ENCODE peak calls at places on chromosome 13, in four cellular contexts. Q is adipocyte, V is thoracic aorta, B is psoas muscle. W is an unnamed sample.

GRCh38 chr13:83815598-83815997 is 66.7 kb downstream of the SLITRK1 start:
- DNase-seq in V (no peak), B (no peak), Q (no peak), W (no peak)

GRCh38 chr13:97002581-97002980 is 8.3 kb upstream of the OXGR1 start:
- DNase-seq in Q (no peak), B (no peak), V (no peak), W (no peak)

GRCh38 chr13:113656831-113657671 is 947 bp downstream of the ATP4B start:
- DNase-seq in Q (no peak), B (peak; percentile 44), V (no peak), W (peak; percentile 9)

GRCh38 chr13:34935841-34936240 is 6.2 kb upstream of the NBEA start:
- DNase-seq in Q (no peak), V (no peak), B (no peak), W (no peak)

GRCh38 chr13:110070511-110071120 is 236.3 kb downstream of the COL4A1 start:
- DNase-seq in V (no peak), B (no peak), Q (peak; percentile 37), W (peak; percentile 43)

GRCh38 chr13:91647361-91647970 is 249.0 kb downstream of the GPC5 start:
- DNase-seq in V (no peak), Q (no peak), B (no peak), W (no peak)

GRCh38 chr13:99067160-99067985 is 89.5 kb upstream of the DOCK9 start:
- DNase-seq in B (no peak), Q (peak; percentile 48), V (no peak), W (no peak)

GRCh38 chr13:74443623-74444022 is 309.4 kb upstream of the KLF12 start:
- DNase-seq in B (no peak), Q (peak; percentile 75), V (no peak), W (no peak)

GRCh38 chr13:48979892-48980291 is 4.2 kb downstream of the FNDC3A start:
- DNase-seq in V (no peak), Q (no peak), B (no peak), W (no peak)

GRCh38 chr13:30796833-30797601 is 61.7 kb downstream of the ALOX5AP start:
- DNase-seq in V (no peak), Q (no peak), B (no peak), W (no peak)

GRCh38 chr13:101202590-101202989 is 213.7 kb downstream of the NALCN start:
- DNase-seq in V (no peak), B (no peak), Q (no peak), W (no peak)

GRCh38 chr13:97254809-97255208 is 32.7 kb downstream of the MBNL2 start:
- DNase-seq in V (no peak), B (no peak), Q (no peak), W (no peak)

GRCh38 chr13:59111711-59112110 is 1052.0 kb downstream of the DIAPH3 start:
- DNase-seq in V (no peak), Q (peak; percentile 65), B (no peak), W (no peak)

DNA sequence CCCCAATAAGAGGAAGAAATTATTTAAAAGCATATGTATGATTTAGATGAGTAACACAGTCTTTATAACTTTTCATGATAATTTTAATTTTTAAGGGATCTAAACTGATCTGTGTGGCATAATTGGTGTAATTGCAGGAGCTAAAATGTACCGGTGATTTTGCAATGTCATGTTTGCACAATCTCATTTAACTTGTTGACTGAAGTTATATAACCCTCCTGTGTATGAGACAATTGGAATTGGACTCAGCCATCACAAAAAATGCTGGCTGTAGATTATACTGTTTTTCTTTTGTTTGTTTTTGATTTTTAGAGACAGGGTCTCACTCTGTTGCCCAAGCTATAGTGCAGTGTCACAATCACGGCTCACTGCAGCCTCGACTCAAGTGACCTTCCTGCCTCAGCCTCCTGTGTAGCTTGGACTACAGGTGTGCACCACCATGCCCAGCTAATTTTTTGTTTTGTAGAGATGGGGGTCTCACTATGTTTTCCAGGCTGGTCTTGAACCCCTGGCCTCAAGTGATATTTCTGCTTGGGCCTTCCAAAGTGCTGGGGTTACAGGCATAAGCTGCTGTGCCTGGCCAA is 26.1 kb downstream of the FGF9 start:
- DNase-seq in B (no peak), Q (no peak), V (no peak), W (no peak)
- H3K27me3 ChIP-seq in B (no peaks in the 10 kb centered on the region), Q (peaks cover 14% of the 10 kb centered on the region), V (no peaks in the 10 kb centered on the region), W (no peaks in the 10 kb centered on the region)

GRCh38 chr13:111948281-111948680 is 118.7 kb upstream of the SOX1 start:
- DNase-seq in B (no peak), Q (no peak), V (no peak), W (no peak)

GRCh38 chr13:111948811-111949210 is 118.1 kb upstream of the SOX1 start:
- DNase-seq in Q (no peak), V (no peak), B (no peak), W (no peak)

GRCh38 chr13:111949311-111949710 is 117.6 kb upstream of the SOX1 start:
- DNase-seq in V (no peak), Q (no peak), B (no peak), W (no peak)

GRCh38 chr13:111947026-111947810 is 119.7 kb upstream of the SOX1 start:
- DNase-seq in Q (no peak), V (no peak), B (no peak), W (no peak)

GRCh38 chr13:111947876-111948275 is 119.1 kb upstream of the SOX1 start:
- DNase-seq in V (no peak), Q (no peak), B (no peak), W (no peak)
- H3K27me3 ChIP-seq in V (no peaks in the 10 kb centered on the region), Q (no peaks in the 10 kb centered on the region), B (peaks cover 4% of the 10 kb centered on the region), W (no peaks in the 10 kb centered on the region)

DNA sequence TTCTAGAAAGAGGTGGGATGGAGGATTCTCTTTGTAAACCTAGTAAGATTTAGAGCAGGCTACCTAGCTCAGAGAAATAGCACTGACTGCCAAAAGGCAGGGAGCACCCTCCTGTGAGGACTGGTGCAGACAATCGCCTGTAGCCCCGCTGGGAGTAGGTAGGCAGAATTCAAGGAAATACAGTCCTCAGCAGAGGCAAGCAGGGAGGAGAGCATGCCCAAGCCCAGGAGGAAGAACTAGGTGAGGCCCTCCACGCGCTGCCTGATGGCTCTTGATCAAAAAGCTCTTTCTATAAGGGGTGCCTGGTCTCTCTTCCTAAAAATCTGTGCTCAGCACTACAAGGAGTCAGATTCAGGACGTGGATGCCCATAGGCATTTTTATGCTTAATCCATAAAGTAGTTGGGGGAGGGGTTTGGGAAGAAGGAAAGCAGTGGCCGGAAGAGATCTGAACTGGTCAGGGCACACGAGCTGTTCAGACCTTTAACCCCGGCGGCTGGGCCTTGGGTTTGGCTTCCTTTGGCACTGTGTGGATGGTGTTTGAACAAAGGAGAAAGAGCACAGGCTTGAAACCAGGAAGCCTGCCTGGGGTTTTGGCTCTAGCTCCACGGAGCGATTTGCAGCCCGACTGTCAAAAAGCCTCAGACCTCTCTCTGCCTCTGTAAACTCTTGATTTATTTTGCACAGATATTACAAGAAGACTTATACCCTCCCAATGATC is 320.6 kb downstream of the FOXO1 start:
- DNase-seq in B (no peak), Q (no peak), V (no peak), W (peak; percentile 58)
- H3K27me3 ChIP-seq in B (no peaks in the 10 kb centered on the region), Q (no peaks in the 10 kb centered on the region), V (no peaks in the 10 kb centered on the region), W (no peaks in the 10 kb centered on the region)

GRCh38 chr13:26713341-26713740 is 47.2 kb downstream of the GPR12 start:
- DNase-seq in V (no peak), B (no peak), Q (no peak), W (no peak)
- H3K27me3 ChIP-seq in V (no peaks in the 10 kb centered on the region), B (peaks cover 4% of the 10 kb centered on the region), Q (peaks cover 11% of the 10 kb centered on the region), W (no peaks in the 10 kb centered on the region)

GRCh38 chr13:107277911-107278310 is 710.0 kb upstream of the ARGLU1 start:
- DNase-seq in Q (no peak), V (no peak), B (no peak), W (no peak)
- H3K27me3 ChIP-seq in Q (no peaks in the 10 kb centered on the region), V (no peaks in the 10 kb centered on the region), B (no peaks in the 10 kb centered on the region), W (no peaks in the 10 kb centered on the region)

GRCh38 chr13:112638157-112638750 is 50.3 kb upstream of the TUBGCP3 start:
- DNase-seq in B (no peak), V (no peak), Q (no peak), W (peak; percentile 6)

GRCh38 chr13:112637017-112637801 is 49.3 kb upstream of the TUBGCP3 start:
- DNase-seq in Q (no peak), V (no peak), B (no peak), W (no peak)

GRCh38 chr13:112634102-112634501 is 46.1 kb upstream of the TUBGCP3 start:
- DNase-seq in Q (no peak), B (no peak), V (no peak), W (no peak)

GRCh38 chr13:112635323-112635722 is 47.4 kb upstream of the TUBGCP3 start:
- DNase-seq in Q (no peak), B (no peak), V (no peak), W (no peak)

GRCh38 chr13:112636401-112636975 is 48.5 kb upstream of the TUBGCP3 start:
- DNase-seq in B (no peak), V (no peak), Q (no peak), W (peak; percentile 9)
- H3K27me3 ChIP-seq in B (peaks cover 59% of the 10 kb centered on the region), V (no peaks in the 10 kb centered on the region), Q (peaks cover 75% of the 10 kb centered on the region), W (no peaks in the 10 kb centered on the region)

DNA sequence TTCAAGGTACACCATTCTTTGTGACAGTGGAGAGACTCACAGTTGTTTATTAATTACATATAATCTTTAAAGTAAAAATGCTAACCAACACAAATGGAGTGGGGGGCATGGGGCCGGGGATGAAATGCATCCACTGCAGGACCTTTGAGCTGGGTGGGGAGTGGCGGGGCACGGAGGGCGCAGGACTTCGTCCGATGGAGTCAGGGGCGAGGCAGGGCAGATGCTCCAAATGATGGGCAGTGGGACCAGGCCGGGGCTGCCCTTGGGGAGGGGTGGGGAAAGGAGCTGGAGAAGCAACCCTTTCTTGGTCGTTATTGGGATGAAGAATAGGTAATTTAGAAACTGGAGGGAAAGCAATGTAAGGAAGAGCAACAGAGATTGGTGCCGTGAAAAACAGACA is 220.0 kb downstream of the TEX29 start:
- DNase-seq in V (no peak), Q (no peak), B (no peak), W (no peak)
- H3K27me3 ChIP-seq in V (no peaks in the 10 kb centered on the region), Q (peaks cover 24% of the 10 kb centered on the region), B (peaks cover 49% of the 10 kb centered on the region), W (no peaks in the 10 kb centered on the region)